ENCODE peak calls at places on chromosomes 12 and 14, in five cellular contexts. One of them, this sample, is unnamed.

GRCh38 chr12:95848575-95849388 is 10.0 kb upstream of the SNRPF start:
- DNase-seq in germinal center: no peak
- DNase-seq in right lobe of liver: no peak
- DNase-seq in SW480: peak
- DNase-seq in vagina: no peak
- DNase-seq in this sample: no peak

GRCh38 chr12:48193623-48194022 is 9.5 kb downstream of the OR10AD1 start:
- DNase-seq in SW480: no peak
- DNase-seq in germinal center: no peak
- DNase-seq in vagina: no peak
- DNase-seq in right lobe of liver: no peak
- DNase-seq in this sample: no peak

GRCh38 chr14:36424478-36425102 is 95.4 kb downstream of the NKX2-1 start:
- DNase-seq in right lobe of liver: no peak
- DNase-seq in SW480: no peak
- DNase-seq in germinal center: no peak
- DNase-seq in vagina: no peak
- DNase-seq in this sample: no peak

GRCh38 chr12:4256043-4256826 is 17.3 kb upstream of the CCND2 start:
- DNase-seq in SW480: no peak
- DNase-seq in germinal center: no peak
- DNase-seq in vagina: no peak
- DNase-seq in right lobe of liver: no peak
- DNase-seq in this sample: no peak

GRCh38 chr12:95998611-95999300 is 2.6 kb upstream of the HAL start:
- DNase-seq in vagina: no peak
- DNase-seq in SW480: peak
- DNase-seq in right lobe of liver: no peak
- DNase-seq in germinal center: peak
- DNase-seq in this sample: no peak

GRCh38 chr12:5567021-5567744 is 135.3 kb downstream of the NTF3 start:
- DNase-seq in vagina: no peak
- DNase-seq in right lobe of liver: no peak
- DNase-seq in SW480: no peak
- DNase-seq in germinal center: no peak
- DNase-seq in this sample: no peak

GRCh38 chr14:91184559-91184958 is 59.9 kb downstream of the GPR68 start:
- DNase-seq in right lobe of liver: no peak
- DNase-seq in SW480: no peak
- DNase-seq in vagina: no peak
- DNase-seq in germinal center: no peak
- DNase-seq in this sample: no peak

GRCh38 chr12:15544589-15544988 is 222.3 kb downstream of the PTPRO start:
- DNase-seq in SW480: no peak
- DNase-seq in germinal center: no peak
- DNase-seq in vagina: no peak
- DNase-seq in right lobe of liver: no peak
- DNase-seq in this sample: no peak

GRCh38 chr14:29282169-29282568 is 515.6 kb downstream of the FOXG1 start:
- DNase-seq in germinal center: no peak
- DNase-seq in right lobe of liver: no peak
- DNase-seq in vagina: no peak
- DNase-seq in SW480: no peak
- DNase-seq in this sample: no peak

GRCh38 chr14:101953151-101953550 is 11.2 kb upstream of the DYNC1H1 start:
- DNase-seq in vagina: no peak
- DNase-seq in right lobe of liver: no peak
- DNase-seq in SW480: no peak
- DNase-seq in germinal center: no peak
- DNase-seq in this sample: no peak

This sample was measured in T-helper 17 cell.